ENCODE peak calls at places on chromosome 20, in seven cellular contexts. One of them, this sample, is unnamed.

GRCh38 chr20:57400821-57401564 is 9.8 kb downstream of the RBM38 start:
- DNase-seq in DND-41: no peak
- DNase-seq in H9: no peak
- DNase-seq in PC-9: no peak
- DNase-seq in psoas muscle: peak; percentile 69
- DNase-seq in endothelial cell: no peak
- DNase-seq in breast epithelium: no peak
- DNase-seq in this sample: no peak

GRCh38 chr20:58042626-58043025 is 185.8 kb downstream of the ANKRD60 start:
- DNase-seq in DND-41: no peak
- DNase-seq in H9: no peak
- DNase-seq in PC-9: no peak
- DNase-seq in psoas muscle: no peak
- DNase-seq in endothelial cell: no peak
- DNase-seq in breast epithelium: no peak
- DNase-seq in this sample: no peak

GRCh38 chr20:15039088-15039762 is 701.8 kb upstream of the FLRT3 start:
- DNase-seq in DND-41: no peak
- DNase-seq in H9: no peak
- DNase-seq in PC-9: peak; percentile 85
- DNase-seq in psoas muscle: no peak
- DNase-seq in endothelial cell: no peak
- DNase-seq in breast epithelium: no peak
- DNase-seq in this sample: no peak

GRCh38 chr20:50068041-50068651 is 44.8 kb downstream of the UBE2V1 start:
- DNase-seq in DND-41: no peak
- DNase-seq in H9: no peak
- DNase-seq in PC-9: no peak
- DNase-seq in psoas muscle: no peak
- DNase-seq in endothelial cell: no peak
- DNase-seq in breast epithelium: no peak
- DNase-seq in this sample: no peak

GRCh38 chr20:9590189-9590588 is 75.8 kb downstream of the LAMP5 start:
- DNase-seq in DND-41: no peak
- DNase-seq in H9: no peak
- DNase-seq in PC-9: peak; percentile 49
- DNase-seq in psoas muscle: no peak
- DNase-seq in endothelial cell: no peak
- DNase-seq in breast epithelium: no peak
- DNase-seq in this sample: no peak

GRCh38 chr20:60055740-60056139 is 97.5 kb downstream of the CDH26 start:
- DNase-seq in DND-41: peak; percentile 91
- DNase-seq in H9: peak; percentile 15
- DNase-seq in PC-9: no peak
- DNase-seq in psoas muscle: no peak
- DNase-seq in endothelial cell: no peak
- DNase-seq in breast epithelium: no peak
- DNase-seq in this sample: no peak

GRCh38 chr20:58384821-58385220 is 4.2 kb upstream of the VAPB start:
- DNase-seq in DND-41: no peak
- DNase-seq in H9: peak; percentile 7
- DNase-seq in PC-9: no peak
- DNase-seq in psoas muscle: no peak
- DNase-seq in endothelial cell: no peak
- DNase-seq in breast epithelium: no peak
- DNase-seq in this sample: no peak

GRCh38 chr20:51122931-51123658 is 100.2 kb upstream of the KCNG1 start:
- DNase-seq in DND-41: no peak
- DNase-seq in H9: no peak
- DNase-seq in PC-9: no peak
- DNase-seq in psoas muscle: no peak
- DNase-seq in endothelial cell: no peak
- DNase-seq in breast epithelium: no peak
- DNase-seq in this sample: no peak

GRCh38 chr20:41249371-41249770 is 68.2 kb downstream of the ZHX3 start:
- DNase-seq in DND-41: no peak
- DNase-seq in H9: no peak
- DNase-seq in PC-9: peak; percentile 38
- DNase-seq in psoas muscle: peak; percentile 88
- DNase-seq in endothelial cell: no peak
- DNase-seq in breast epithelium: no peak
- DNase-seq in this sample: no peak

GRCh38 chr20:21096321-21097043 is 9.7 kb downstream of the LINC00237 start:
- DNase-seq in DND-41: no peak
- DNase-seq in H9: peak; percentile 72
- DNase-seq in PC-9: peak; percentile 55
- DNase-seq in psoas muscle: no peak
- DNase-seq in endothelial cell: peak; percentile 37
- DNase-seq in breast epithelium: no peak
- DNase-seq in this sample: no peak

GRCh38 chr20:41029150-41029872 is 689 bp downstream of the TOP1 start:
- DNase-seq in DND-41: peak; percentile 52
- DNase-seq in H9: no peak
- DNase-seq in PC-9: peak; percentile 21
- DNase-seq in psoas muscle: peak; percentile 61
- DNase-seq in endothelial cell: peak; percentile 53
- DNase-seq in breast epithelium: no peak
- DNase-seq in this sample: peak; percentile 61

GRCh38 chr20:54132612-54133433 is 41.0 kb downstream of the CYP24A1 start:
- DNase-seq in DND-41: no peak
- DNase-seq in H9: peak; percentile 40
- DNase-seq in PC-9: peak; percentile 100
- DNase-seq in psoas muscle: no peak
- DNase-seq in endothelial cell: no peak
- DNase-seq in breast epithelium: no peak
- DNase-seq in this sample: no peak

GRCh38 chr20:24779166-24779565 is 169.9 kb upstream of the CST7 start:
- DNase-seq in DND-41: no peak
- DNase-seq in H9: peak; percentile 12
- DNase-seq in PC-9: no peak
- DNase-seq in psoas muscle: no peak
- DNase-seq in endothelial cell: no peak
- DNase-seq in breast epithelium: peak; percentile 7
- DNase-seq in this sample: no peak

GRCh38 chr20:13054011-13054410 is 45.2 kb downstream of the SPTLC3 start:
- DNase-seq in DND-41: no peak
- DNase-seq in H9: no peak
- DNase-seq in PC-9: no peak
- DNase-seq in psoas muscle: no peak
- DNase-seq in endothelial cell: no peak
- DNase-seq in breast epithelium: no peak
- DNase-seq in this sample: no peak

GRCh38 chr20:24086121-24086520 is 97.5 kb upstream of the GGTLC1 start:
- DNase-seq in DND-41: no peak
- DNase-seq in H9: no peak
- DNase-seq in PC-9: no peak
- DNase-seq in psoas muscle: no peak
- DNase-seq in endothelial cell: no peak
- DNase-seq in breast epithelium: no peak
- DNase-seq in this sample: no peak

GRCh38 chr20:4226330-4227084 is 211.1 kb upstream of the RNF24 start:
- DNase-seq in DND-41: no peak
- DNase-seq in H9: no peak
- DNase-seq in PC-9: no peak
- DNase-seq in psoas muscle: no peak
- DNase-seq in endothelial cell: no peak
- DNase-seq in breast epithelium: no peak
- DNase-seq in this sample: no peak

GRCh38 chr20:5719861-5720401 is 30.3 kb upstream of the SHLD1 start:
- DNase-seq in DND-41: no peak
- DNase-seq in H9: no peak
- DNase-seq in PC-9: peak; percentile 63
- DNase-seq in psoas muscle: no peak
- DNase-seq in endothelial cell: no peak
- DNase-seq in breast epithelium: no peak
- DNase-seq in this sample: no peak

GRCh38 chr20:2320813-2321658 is 25.2 kb downstream of the TGM3 start:
- DNase-seq in DND-41: no peak
- DNase-seq in H9: no peak
- DNase-seq in PC-9: no peak
- DNase-seq in psoas muscle: no peak
- DNase-seq in endothelial cell: no peak
- DNase-seq in breast epithelium: no peak
- DNase-seq in this sample: no peak

GRCh38 chr20:25858495-25859425 is 162.1 kb upstream of the ZNF337 start:
- DNase-seq in DND-41: no peak
- DNase-seq in H9: no peak
- DNase-seq in PC-9: no peak
- DNase-seq in psoas muscle: no peak
- DNase-seq in endothelial cell: no peak
- DNase-seq in breast epithelium: no peak
- DNase-seq in this sample: no peak

GRCh38 chr20:48406462-48407235 is 421.1 kb downstream of the PREX1 start:
- DNase-seq in DND-41: no peak
- DNase-seq in H9: no peak
- DNase-seq in PC-9: no peak
- DNase-seq in psoas muscle: no peak
- DNase-seq in endothelial cell: no peak
- DNase-seq in breast epithelium: no peak
- DNase-seq in this sample: no peak

GRCh38 chr20:50387996-50388332 is 122.2 kb upstream of the PTPN1 start:
- DNase-seq in DND-41: no peak
- DNase-seq in H9: no peak
- DNase-seq in PC-9: no peak
- DNase-seq in psoas muscle: no peak
- DNase-seq in endothelial cell: no peak
- DNase-seq in breast epithelium: no peak
- DNase-seq in this sample: no peak

GRCh38 chr20:13581451-13581850 is 57.3 kb downstream of the TASP1 start:
- DNase-seq in DND-41: no peak
- DNase-seq in H9: no peak
- DNase-seq in PC-9: no peak
- DNase-seq in psoas muscle: no peak
- DNase-seq in endothelial cell: no peak
- DNase-seq in breast epithelium: no peak
- DNase-seq in this sample: no peak

DNA sequence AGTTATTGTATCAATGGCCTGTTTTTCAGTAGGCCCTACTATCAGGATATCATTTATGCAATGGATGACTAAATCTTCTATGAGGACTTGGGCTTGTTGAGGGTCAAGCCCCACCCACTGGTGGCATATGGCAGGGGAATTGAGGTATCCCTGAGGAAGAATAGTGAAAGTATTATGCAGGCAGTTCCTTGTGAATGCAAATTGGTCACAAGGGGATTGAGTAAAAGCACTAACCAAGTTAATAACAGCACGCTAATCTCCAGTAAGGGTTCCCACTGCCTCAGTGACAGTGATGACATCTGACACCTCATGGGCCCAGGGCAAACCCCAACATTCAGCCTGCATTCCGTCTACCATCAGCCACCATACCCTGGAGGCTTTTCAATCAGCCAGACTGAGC is 14.9 kb downstream of the BPIFA1 start:
- DNase-seq in DND-41: no peak
- DNase-seq in H9: no peak
- DNase-seq in PC-9: no peak
- DNase-seq in psoas muscle: no peak
- DNase-seq in endothelial cell: no peak
- DNase-seq in breast epithelium: no peak
- DNase-seq in this sample: no peak
- TF ChIP-seq CTCF in DND-41: no peak
- TF ChIP-seq CTCF in H9: no peak
- TF ChIP-seq CTCF in PC-9: no peak
- TF ChIP-seq CTCF in psoas muscle: no peak
- TF ChIP-seq CTCF in endothelial cell: no peak
- TF ChIP-seq CTCF in breast epithelium: no peak
- TF ChIP-seq CTCF in this sample: no peak

GRCh38 chr20:23018941-23019340 is 16.2 kb upstream of the SSTR4 start:
- DNase-seq in DND-41: no peak
- DNase-seq in H9: no peak
- DNase-seq in PC-9: no peak
- DNase-seq in psoas muscle: no peak
- DNase-seq in endothelial cell: no peak
- DNase-seq in breast epithelium: no peak
- DNase-seq in this sample: no peak

GRCh38 chr20:23021541-23021940 is 13.6 kb upstream of the SSTR4 start:
- DNase-seq in DND-41: no peak
- DNase-seq in H9: no peak
- DNase-seq in PC-9: no peak
- DNase-seq in psoas muscle: no peak
- DNase-seq in endothelial cell: no peak
- DNase-seq in breast epithelium: no peak
- DNase-seq in this sample: no peak

GRCh38 chr20:23018432-23018831 is 16.7 kb upstream of the SSTR4 start:
- DNase-seq in DND-41: no peak
- DNase-seq in H9: no peak
- DNase-seq in PC-9: no peak
- DNase-seq in psoas muscle: no peak
- DNase-seq in endothelial cell: no peak
- DNase-seq in breast epithelium: no peak
- DNase-seq in this sample: no peak

GRCh38 chr20:23020230-23020629 is 14.9 kb upstream of the SSTR4 start:
- DNase-seq in DND-41: no peak
- DNase-seq in H9: no peak
- DNase-seq in PC-9: no peak
- DNase-seq in psoas muscle: no peak
- DNase-seq in endothelial cell: no peak
- DNase-seq in breast epithelium: no peak
- DNase-seq in this sample: no peak

GRCh38 chr20:23019403-23019802 is 15.7 kb upstream of the SSTR4 start:
- DNase-seq in DND-41: peak; percentile 44
- DNase-seq in H9: no peak
- DNase-seq in PC-9: no peak
- DNase-seq in psoas muscle: no peak
- DNase-seq in endothelial cell: no peak
- DNase-seq in breast epithelium: no peak
- DNase-seq in this sample: no peak
- TF ChIP-seq CTCF in DND-41: peak; percentile 50
- TF ChIP-seq CTCF in H9: no peak
- TF ChIP-seq CTCF in PC-9: no peak
- TF ChIP-seq CTCF in psoas muscle: no peak
- TF ChIP-seq CTCF in endothelial cell: no peak
- TF ChIP-seq CTCF in breast epithelium: no peak
- TF ChIP-seq CTCF in this sample: no peak

GRCh38 chr20:62782149-62782892 is 14.0 kb upstream of the MRGBP start:
- DNase-seq in DND-41: no peak
- DNase-seq in H9: peak; percentile 72
- DNase-seq in PC-9: no peak
- DNase-seq in psoas muscle: no peak
- DNase-seq in endothelial cell: no peak
- DNase-seq in breast epithelium: no peak
- DNase-seq in this sample: no peak
- TF ChIP-seq CTCF in DND-41: no peak
- TF ChIP-seq CTCF in H9: peak; percentile 23
- TF ChIP-seq CTCF in PC-9: no peak
- TF ChIP-seq CTCF in psoas muscle: no peak
- TF ChIP-seq CTCF in endothelial cell: no peak
- TF ChIP-seq CTCF in breast epithelium: no peak
- TF ChIP-seq CTCF in this sample: no peak

GRCh38 chr20:36501367-36502006 is 39.8 kb upstream of the MYL9 start:
- DNase-seq in DND-41: no peak
- DNase-seq in H9: no peak
- DNase-seq in PC-9: no peak
- DNase-seq in psoas muscle: no peak
- DNase-seq in endothelial cell: no peak
- DNase-seq in breast epithelium: no peak
- DNase-seq in this sample: no peak

GRCh38 chr20:36507746-36508145 is 33.6 kb upstream of the MYL9 start:
- DNase-seq in DND-41: no peak
- DNase-seq in H9: no peak
- DNase-seq in PC-9: no peak
- DNase-seq in psoas muscle: no peak
- DNase-seq in endothelial cell: no peak
- DNase-seq in breast epithelium: no peak
- DNase-seq in this sample: no peak

GRCh38 chr20:36504295-36504694 is 37.0 kb upstream of the MYL9 start:
- DNase-seq in DND-41: no peak
- DNase-seq in H9: no peak
- DNase-seq in PC-9: no peak
- DNase-seq in psoas muscle: no peak
- DNase-seq in endothelial cell: no peak
- DNase-seq in breast epithelium: no peak
- DNase-seq in this sample: no peak

GRCh38 chr20:36506253-36506652 is 35.1 kb upstream of the MYL9 start:
- DNase-seq in DND-41: no peak
- DNase-seq in H9: no peak
- DNase-seq in PC-9: peak; percentile 39
- DNase-seq in psoas muscle: no peak
- DNase-seq in endothelial cell: no peak
- DNase-seq in breast epithelium: no peak
- DNase-seq in this sample: no peak
- TF ChIP-seq CTCF in DND-41: peak; percentile 59
- TF ChIP-seq CTCF in H9: peak; percentile 58
- TF ChIP-seq CTCF in PC-9: peak; percentile 54
- TF ChIP-seq CTCF in psoas muscle: no peak
- TF ChIP-seq CTCF in endothelial cell: no peak
- TF ChIP-seq CTCF in breast epithelium: no peak
- TF ChIP-seq CTCF in this sample: no peak